ENCODE peak calls at places on chromosomes 1 and 21, in nine cellular contexts. One of them, this sample, is unnamed.

GRCh38 chr21:41894922-41895557 is 15.9 kb upstream of the PRDM15 start:
- DNase-seq in astrocyte of the cerebellum: peak; percentile 84
- DNase-seq in pancreas: no peak
- DNase-seq in NB4: no peak
- DNase-seq in endothelial cell of umbilical vein: peak; percentile 71
- DNase-seq in cardiac fibroblast: peak; percentile 76
- DNase-seq in bronchial epithelial cell: peak; percentile 49
- DNase-seq in HFF-Myc: no peak
- DNase-seq in cardiac muscle cell: peak; percentile 89
- DNase-seq in this sample: no peak

GRCh38 chr1:92839442-92839841 is 7.6 kb downstream of the RPL5 start:
- DNase-seq in astrocyte of the cerebellum: no peak
- DNase-seq in pancreas: no peak
- DNase-seq in NB4: no peak
- DNase-seq in endothelial cell of umbilical vein: no peak
- DNase-seq in cardiac fibroblast: no peak
- DNase-seq in bronchial epithelial cell: no peak
- DNase-seq in HFF-Myc: no peak
- DNase-seq in cardiac muscle cell: no peak
- DNase-seq in this sample: no peak

GRCh38 chr1:22143065-22143514 is at the start of gene WNT4:
- DNase-seq in astrocyte of the cerebellum: no peak
- DNase-seq in pancreas: peak; percentile 66
- DNase-seq in NB4: no peak
- DNase-seq in endothelial cell of umbilical vein: no peak
- DNase-seq in cardiac fibroblast: peak; percentile 32
- DNase-seq in bronchial epithelial cell: no peak
- DNase-seq in HFF-Myc: no peak
- DNase-seq in cardiac muscle cell: peak; percentile 33
- DNase-seq in this sample: peak; percentile 30

GRCh38 chr1:225834417-225835329 is 24.7 kb downstream of the EPHX1 start:
- DNase-seq in astrocyte of the cerebellum: peak; percentile 83
- DNase-seq in pancreas: no peak
- DNase-seq in NB4: no peak
- DNase-seq in endothelial cell of umbilical vein: no peak
- DNase-seq in cardiac fibroblast: peak; percentile 97
- DNase-seq in bronchial epithelial cell: no peak
- DNase-seq in HFF-Myc: peak; percentile 82
- DNase-seq in cardiac muscle cell: peak; percentile 93
- DNase-seq in this sample: no peak

GRCh38 chr1:181737056-181737455 is 253.7 kb downstream of the CACNA1E start:
- DNase-seq in astrocyte of the cerebellum: no peak
- DNase-seq in pancreas: no peak
- DNase-seq in NB4: no peak
- DNase-seq in endothelial cell of umbilical vein: no peak
- DNase-seq in cardiac fibroblast: no peak
- DNase-seq in bronchial epithelial cell: peak; percentile 3
- DNase-seq in HFF-Myc: no peak
- DNase-seq in cardiac muscle cell: no peak
- DNase-seq in this sample: no peak

GRCh38 chr1:4124631-4125145 is 224.6 kb upstream of the C1orf174 start:
- DNase-seq in astrocyte of the cerebellum: no peak
- DNase-seq in pancreas: no peak
- DNase-seq in NB4: no peak
- DNase-seq in endothelial cell of umbilical vein: no peak
- DNase-seq in cardiac fibroblast: no peak
- DNase-seq in bronchial epithelial cell: no peak
- DNase-seq in HFF-Myc: no peak
- DNase-seq in cardiac muscle cell: no peak
- DNase-seq in this sample: no peak

GRCh38 chr1:182709225-182709764 is 24.9 kb upstream of the RGS8 start:
- DNase-seq in astrocyte of the cerebellum: no peak
- DNase-seq in pancreas: no peak
- DNase-seq in NB4: no peak
- DNase-seq in endothelial cell of umbilical vein: no peak
- DNase-seq in cardiac fibroblast: no peak
- DNase-seq in bronchial epithelial cell: no peak
- DNase-seq in HFF-Myc: no peak
- DNase-seq in cardiac muscle cell: no peak
- DNase-seq in this sample: no peak

GRCh38 chr1:202023033-202023433 is 12.6 kb downstream of the ELF3 start:
- DNase-seq in astrocyte of the cerebellum: no peak
- DNase-seq in pancreas: peak; percentile 78
- DNase-seq in NB4: no peak
- DNase-seq in endothelial cell of umbilical vein: no peak
- DNase-seq in cardiac fibroblast: no peak
- DNase-seq in bronchial epithelial cell: peak; percentile 87
- DNase-seq in HFF-Myc: no peak
- DNase-seq in cardiac muscle cell: no peak
- DNase-seq in this sample: no peak

GRCh38 chr1:28172690-28173150 is 3.8 kb downstream of the PTAFR start:
- DNase-seq in astrocyte of the cerebellum: no peak
- DNase-seq in pancreas: no peak
- DNase-seq in NB4: peak; percentile 97
- DNase-seq in endothelial cell of umbilical vein: peak; percentile 40
- DNase-seq in cardiac fibroblast: peak; percentile 74
- DNase-seq in bronchial epithelial cell: no peak
- DNase-seq in HFF-Myc: no peak
- DNase-seq in cardiac muscle cell: peak; percentile 77
- DNase-seq in this sample: peak; percentile 95

GRCh38 chr1:39045231-39045630 is 19.1 kb downstream of the NDUFS5 start:
- DNase-seq in astrocyte of the cerebellum: no peak
- DNase-seq in pancreas: no peak
- DNase-seq in NB4: no peak
- DNase-seq in endothelial cell of umbilical vein: no peak
- DNase-seq in cardiac fibroblast: no peak
- DNase-seq in bronchial epithelial cell: no peak
- DNase-seq in HFF-Myc: no peak
- DNase-seq in cardiac muscle cell: no peak
- DNase-seq in this sample: no peak

GRCh38 chr1:114550336-114550735 is 31.1 kb downstream of the BCAS2 start:
- DNase-seq in astrocyte of the cerebellum: no peak
- DNase-seq in pancreas: no peak
- DNase-seq in NB4: no peak
- DNase-seq in endothelial cell of umbilical vein: no peak
- DNase-seq in cardiac fibroblast: no peak
- DNase-seq in bronchial epithelial cell: no peak
- DNase-seq in HFF-Myc: no peak
- DNase-seq in cardiac muscle cell: no peak
- DNase-seq in this sample: no peak

GRCh38 chr1:174160109-174160473 is 771 bp downstream of the RABGAP1L start:
- DNase-seq in astrocyte of the cerebellum: no peak
- DNase-seq in pancreas: peak; percentile 67
- DNase-seq in NB4: peak; percentile 56
- DNase-seq in endothelial cell of umbilical vein: peak; percentile 32
- DNase-seq in cardiac fibroblast: peak; percentile 31
- DNase-seq in bronchial epithelial cell: peak; percentile 49
- DNase-seq in HFF-Myc: no peak
- DNase-seq in cardiac muscle cell: peak; percentile 23
- DNase-seq in this sample: peak; percentile 54

GRCh38 chr1:39733161-39733560 is 5.5 kb upstream of the PPIE start:
- DNase-seq in astrocyte of the cerebellum: no peak
- DNase-seq in pancreas: peak; percentile 89
- DNase-seq in NB4: no peak
- DNase-seq in endothelial cell of umbilical vein: no peak
- DNase-seq in cardiac fibroblast: no peak
- DNase-seq in bronchial epithelial cell: peak; percentile 53
- DNase-seq in HFF-Myc: no peak
- DNase-seq in cardiac muscle cell: no peak
- DNase-seq in this sample: no peak

GRCh38 chr1:210413951-210414350 is 85.2 kb downstream of the HHAT start:
- DNase-seq in astrocyte of the cerebellum: no peak
- DNase-seq in pancreas: no peak
- DNase-seq in NB4: no peak
- DNase-seq in endothelial cell of umbilical vein: no peak
- DNase-seq in cardiac fibroblast: no peak
- DNase-seq in bronchial epithelial cell: no peak
- DNase-seq in HFF-Myc: no peak
- DNase-seq in cardiac muscle cell: no peak
- DNase-seq in this sample: no peak

GRCh38 chr1:27873671-27874384 is 1.5 kb downstream of the THEMIS2 start:
- DNase-seq in astrocyte of the cerebellum: no peak
- DNase-seq in pancreas: no peak
- DNase-seq in NB4: no peak
- DNase-seq in endothelial cell of umbilical vein: peak; percentile 57
- DNase-seq in cardiac fibroblast: no peak
- DNase-seq in bronchial epithelial cell: no peak
- DNase-seq in HFF-Myc: no peak
- DNase-seq in cardiac muscle cell: no peak
- DNase-seq in this sample: peak; percentile 68

GRCh38 chr1:58158465-58159423 is 387.8 kb downstream of the OMA1 start:
- DNase-seq in astrocyte of the cerebellum: no peak
- DNase-seq in pancreas: no peak
- DNase-seq in NB4: no peak
- DNase-seq in endothelial cell of umbilical vein: no peak
- DNase-seq in cardiac fibroblast: no peak
- DNase-seq in bronchial epithelial cell: no peak
- DNase-seq in HFF-Myc: no peak
- DNase-seq in cardiac muscle cell: no peak
- DNase-seq in this sample: no peak

GRCh38 chr1:78490861-78491310 is at the start of gene PTGFR:
- DNase-seq in astrocyte of the cerebellum: no peak
- DNase-seq in pancreas: no peak
- DNase-seq in NB4: no peak
- DNase-seq in endothelial cell of umbilical vein: peak; percentile 21
- DNase-seq in cardiac fibroblast: peak; percentile 30
- DNase-seq in bronchial epithelial cell: no peak
- DNase-seq in HFF-Myc: no peak
- DNase-seq in cardiac muscle cell: peak; percentile 46
- DNase-seq in this sample: no peak

GRCh38 chr1:51063121-51063520 is 38.9 kb upstream of the C1orf185 start:
- DNase-seq in astrocyte of the cerebellum: peak; percentile 92
- DNase-seq in pancreas: no peak
- DNase-seq in NB4: no peak
- DNase-seq in endothelial cell of umbilical vein: peak; percentile 69
- DNase-seq in cardiac fibroblast: peak; percentile 86
- DNase-seq in bronchial epithelial cell: peak; percentile 89
- DNase-seq in HFF-Myc: peak; percentile 63
- DNase-seq in cardiac muscle cell: peak; percentile 89
- DNase-seq in this sample: no peak

GRCh38 chr21:45709696-45710268 is 66.3 kb downstream of the PCBP3 start:
- DNase-seq in astrocyte of the cerebellum: no peak
- DNase-seq in pancreas: no peak
- DNase-seq in NB4: no peak
- DNase-seq in endothelial cell of umbilical vein: no peak
- DNase-seq in cardiac fibroblast: no peak
- DNase-seq in bronchial epithelial cell: no peak
- DNase-seq in HFF-Myc: no peak
- DNase-seq in cardiac muscle cell: no peak
- DNase-seq in this sample: no peak

GRCh38 chr1:91856996-91857395 is 29.0 kb downstream of the TGFBR3 start:
- DNase-seq in astrocyte of the cerebellum: peak; percentile 42
- DNase-seq in pancreas: no peak
- DNase-seq in NB4: no peak
- DNase-seq in endothelial cell of umbilical vein: no peak
- DNase-seq in cardiac fibroblast: no peak
- DNase-seq in bronchial epithelial cell: no peak
- DNase-seq in HFF-Myc: no peak
- DNase-seq in cardiac muscle cell: peak; percentile 18
- DNase-seq in this sample: no peak

GRCh38 chr1:67970088-67970487 is 80.3 kb downstream of the DIRAS3 start:
- DNase-seq in astrocyte of the cerebellum: peak; percentile 77
- DNase-seq in pancreas: no peak
- DNase-seq in NB4: no peak
- DNase-seq in endothelial cell of umbilical vein: peak; percentile 71
- DNase-seq in cardiac fibroblast: peak; percentile 43
- DNase-seq in bronchial epithelial cell: peak; percentile 96
- DNase-seq in HFF-Myc: peak; percentile 67
- DNase-seq in cardiac muscle cell: peak; percentile 52
- DNase-seq in this sample: no peak

GRCh38 chr1:172863031-172863430 is 187.7 kb downstream of the TNFSF18 start:
- DNase-seq in astrocyte of the cerebellum: no peak
- DNase-seq in pancreas: no peak
- DNase-seq in NB4: no peak
- DNase-seq in endothelial cell of umbilical vein: no peak
- DNase-seq in cardiac fibroblast: no peak
- DNase-seq in bronchial epithelial cell: no peak
- DNase-seq in HFF-Myc: no peak
- DNase-seq in cardiac muscle cell: no peak
- DNase-seq in this sample: no peak

GRCh38 chr1:232462200-232462599 is 167.7 kb downstream of the SIPA1L2 start:
- DNase-seq in astrocyte of the cerebellum: no peak
- DNase-seq in pancreas: no peak
- DNase-seq in NB4: no peak
- DNase-seq in endothelial cell of umbilical vein: no peak
- DNase-seq in cardiac fibroblast: no peak
- DNase-seq in bronchial epithelial cell: peak; percentile 61
- DNase-seq in HFF-Myc: no peak
- DNase-seq in cardiac muscle cell: no peak
- DNase-seq in this sample: no peak

GRCh38 chr1:221419513-221420088 is 322.3 kb downstream of the DUSP10 start:
- DNase-seq in astrocyte of the cerebellum: peak; percentile 83
- DNase-seq in pancreas: no peak
- DNase-seq in NB4: no peak
- DNase-seq in endothelial cell of umbilical vein: peak; percentile 60
- DNase-seq in cardiac fibroblast: peak; percentile 52
- DNase-seq in bronchial epithelial cell: peak; percentile 99
- DNase-seq in HFF-Myc: peak; percentile 57
- DNase-seq in cardiac muscle cell: peak; percentile 25
- DNase-seq in this sample: no peak
- H3K4me3 ChIP-seq in astrocyte of the cerebellum: no peak overlapping the region
- H3K4me3 ChIP-seq in pancreas: no peak overlapping the region
- H3K4me3 ChIP-seq in NB4: no peak overlapping the region
- H3K4me3 ChIP-seq in endothelial cell of umbilical vein: no peak overlapping the region
- H3K4me3 ChIP-seq in cardiac fibroblast: no peak overlapping the region
- H3K4me3 ChIP-seq in bronchial epithelial cell: no peak overlapping the region
- H3K4me3 ChIP-seq in HFF-Myc: no peak overlapping the region
- H3K4me3 ChIP-seq in cardiac muscle cell: no peak overlapping the region
- H3K4me3 ChIP-seq in this sample: no peak overlapping the region

GRCh38 chr1:26584022-26584485 is 54.5 kb downstream of the RPS6KA1 start:
- DNase-seq in astrocyte of the cerebellum: no peak
- DNase-seq in pancreas: no peak
- DNase-seq in NB4: peak; percentile 72
- DNase-seq in endothelial cell of umbilical vein: no peak
- DNase-seq in cardiac fibroblast: no peak
- DNase-seq in bronchial epithelial cell: peak; percentile 32
- DNase-seq in HFF-Myc: no peak
- DNase-seq in cardiac muscle cell: no peak
- DNase-seq in this sample: peak; percentile 55
- TF ChIP-seq CTCF in astrocyte of the cerebellum: no peak
- TF ChIP-seq CTCF in pancreas: no peak
- TF ChIP-seq CTCF in NB4: peak; percentile 38
- TF ChIP-seq CTCF in endothelial cell of umbilical vein: peak; percentile 6
- TF ChIP-seq CTCF in cardiac fibroblast: peak; percentile 20
- TF ChIP-seq CTCF in bronchial epithelial cell: peak; percentile 19
- TF ChIP-seq CTCF in HFF-Myc: peak; percentile 15
- TF ChIP-seq CTCF in cardiac muscle cell: no peak
- TF ChIP-seq CTCF in this sample: peak; percentile 33

GRCh38 chr1:235074335-235075120 is 54.1 kb downstream of the TOMM20 start:
- DNase-seq in astrocyte of the cerebellum: no peak
- DNase-seq in pancreas: peak; percentile 55
- DNase-seq in NB4: peak; percentile 84
- DNase-seq in endothelial cell of umbilical vein: peak; percentile 78
- DNase-seq in cardiac fibroblast: peak; percentile 62
- DNase-seq in bronchial epithelial cell: peak; percentile 81
- DNase-seq in HFF-Myc: peak; percentile 73
- DNase-seq in cardiac muscle cell: peak; percentile 49
- DNase-seq in this sample: peak; percentile 87
- H3K4me3 ChIP-seq in astrocyte of the cerebellum: no peak overlapping the region
- H3K4me3 ChIP-seq in pancreas: no peak overlapping the region
- H3K4me3 ChIP-seq in NB4: no peak overlapping the region
- H3K4me3 ChIP-seq in endothelial cell of umbilical vein: no peak overlapping the region
- H3K4me3 ChIP-seq in cardiac fibroblast: no peak overlapping the region
- H3K4me3 ChIP-seq in bronchial epithelial cell: no peak overlapping the region
- H3K4me3 ChIP-seq in HFF-Myc: peak overlapping the region; percentile 29
- H3K4me3 ChIP-seq in cardiac muscle cell: no peak overlapping the region
- H3K4me3 ChIP-seq in this sample: peak overlapping the region; percentile 58

GRCh38 chr1:228152918-228153258 is 3.2 kb downstream of the GJC2 start:
- DNase-seq in astrocyte of the cerebellum: no peak
- DNase-seq in pancreas: peak; percentile 26
- DNase-seq in NB4: no peak
- DNase-seq in endothelial cell of umbilical vein: no peak
- DNase-seq in cardiac fibroblast: no peak
- DNase-seq in bronchial epithelial cell: no peak
- DNase-seq in HFF-Myc: no peak
- DNase-seq in cardiac muscle cell: no peak
- DNase-seq in this sample: no peak
- TF ChIP-seq CTCF in astrocyte of the cerebellum: no peak
- TF ChIP-seq CTCF in pancreas: no peak
- TF ChIP-seq CTCF in NB4: no peak
- TF ChIP-seq CTCF in endothelial cell of umbilical vein: no peak
- TF ChIP-seq CTCF in cardiac fibroblast: no peak
- TF ChIP-seq CTCF in bronchial epithelial cell: no peak
- TF ChIP-seq CTCF in HFF-Myc: no peak
- TF ChIP-seq CTCF in cardiac muscle cell: no peak
- TF ChIP-seq CTCF in this sample: no peak

This sample was measured in GM12865.